ENCODE peak calls at places on chromosomes 4 and X, in six cellular contexts. P is upper lobe of right lung, F is H4, B is lung, Q is NCI-H1436, R is cardiac muscle cell. K is an unnamed sample.

GRCh38 chr4:64584981-64585557 is 175.8 kb upstream of the TECRL start:
- DNase-seq in B (no peak), R (peak; percentile 67), F (peak; percentile 58), P (no peak), Q (peak; percentile 3), K (peak; percentile 26)

GRCh38 chrX:71253253-71254091 is 468 bp downstream of the ZMYM3 start:
- DNase-seq in B (no peak), P (peak; percentile 68), F (peak; percentile 31), R (peak; percentile 60), Q (peak; percentile 50), K (peak; percentile 57)

GRCh38 chr4:7196283-7196651 is 3.9 kb downstream of the SORCS2 start:
- DNase-seq in P (peak; percentile 40), F (no peak), R (no peak), B (no peak), Q (no peak), K (no peak)

GRCh38 chr4:7435411-7436095 is 823 bp upstream of the PSAPL1 start:
- DNase-seq in B (peak; percentile 45), R (peak; percentile 54), Q (no peak), F (no peak), P (no peak), K (no peak)

GRCh38 chrX:78237127-78237526 is 90.3 kb downstream of the CYSLTR1 start:
- DNase-seq in R (no peak), Q (no peak), P (no peak), B (no peak), F (no peak), K (no peak)

GRCh38 chrX:118261136-118261535 is 84.8 kb upstream of the WDR44 start:
- DNase-seq in R (no peak), F (no peak), B (no peak), P (no peak), Q (no peak), K (no peak)

GRCh38 chrX:148540114-148540513 is 39.7 kb downstream of the AFF2 start:
- DNase-seq in B (no peak), F (no peak), Q (no peak), R (no peak), P (no peak), K (no peak)

GRCh38 chr4:81486502-81486901 is 14.8 kb upstream of the RASGEF1B start:
- DNase-seq in Q (no peak), B (no peak), P (no peak), F (no peak), R (no peak), K (no peak)

GRCh38 chr4:73662709-73663546 is 42.7 kb upstream of the RASSF6 start:
- DNase-seq in B (no peak), P (no peak), F (peak; percentile 69), Q (peak; percentile 52), R (no peak), K (peak; percentile 65)

K was measured in D341Med.